ENCODE peak calls at places on chromosomes 12 and 14, in eight cellular contexts. Y is SW480; K is stimulated activated CD4-positive, alpha-beta T cell treated with anti-CD3 and anti-CD28 coated beads, TNF-alpha, amount 100 ng/mL, for 1 hour; O is GM10248; W is stimulated activated CD8-positive, alpha-beta memory T cell treated with anti-CD3 and anti-CD28 coated beads, Interleukin-2, amount 100 ng/mL, for 48 hours; B is endothelial cell; V is HS-27A; L is Daoy. U is an unnamed sample.

GRCh38 chr12:77163068-77163810 is 97.9 kb upstream of the E2F7 start:
- DNase-seq in V (no peak), Y (no peak), B (no peak), K (no peak), O (no peak), L (no peak), W (no peak), U (no peak)

GRCh38 chr14:22200977-22201605 is 387.9 kb downstream of the DAD1 start:
- DNase-seq in V (no peak), K (no peak), Y (peak), O (peak), B (no peak), L (peak), W (no peak), U (peak)

GRCh38 chr12:27253347-27253746 is 9.3 kb downstream of the STK38L start:
- DNase-seq in L (no peak), O (no peak), W (no peak), Y (no peak), B (no peak), V (no peak), K (no peak), U (no peak)

GRCh38 chr14:23175823-23176222 is 7.6 kb downstream of the SLC7A8 start:
- DNase-seq in V (no peak), W (no peak), B (no peak), O (no peak), Y (no peak), L (no peak), K (no peak), U (no peak)

GRCh38 chr14:102187044-102187443 is 47.3 kb downstream of the WDR20 start:
- DNase-seq in Y (peak), O (no peak), V (no peak), L (peak), K (no peak), W (no peak), B (no peak), U (no peak)

GRCh38 chr12:90090929-90091651 is 382.5 kb upstream of the ATP2B1 start:
- DNase-seq in B (no peak), K (no peak), V (peak), O (no peak), W (no peak), L (peak), Y (peak), U (no peak)

GRCh38 chr12:52063081-52063985 is 6.4 kb upstream of the ATG101 start:
- DNase-seq in V (no peak), L (no peak), O (no peak), K (no peak), B (no peak), Y (no peak), W (no peak), U (no peak)

GRCh38 chr14:32494566-32495434 is 165.7 kb downstream of the AKAP6 start:
- DNase-seq in W (no peak), L (no peak), O (no peak), V (no peak), B (no peak), Y (no peak), K (no peak), U (no peak)

GRCh38 chr14:75487155-75487671 is 35.1 kb upstream of the BATF start:
- DNase-seq in K (no peak), Y (peak), L (no peak), W (no peak), V (no peak), B (no peak), O (peak), U (no peak)

GRCh38 chr12:120841525-120841924 is 62.6 kb downstream of the SPPL3 start:
- DNase-seq in Y (no peak), W (no peak), O (no peak), L (no peak), V (no peak), K (no peak), B (no peak), U (no peak)

GRCh38 chr14:64713677-64714076 is 9.5 kb downstream of the PLEKHG3 start:
- DNase-seq in Y (no peak), W (no peak), L (no peak), K (no peak), O (no peak), B (no peak), V (no peak), U (no peak)

GRCh38 chr12:114780746-114781399 is 96.9 kb upstream of the TBX3 start:
- DNase-seq in O (no peak), V (no peak), B (no peak), Y (no peak), L (no peak), K (no peak), W (no peak), U (no peak)

GRCh38 chr12:51351913-51352532 is 5.5 kb upstream of the CELA1 start:
- DNase-seq in L (peak), W (no peak), O (no peak), B (peak), Y (no peak), K (peak), V (no peak), U (peak)

GRCh38 chr12:123404581-123404980 is 20.6 kb downstream of the KMT5A start:
- DNase-seq in W (no peak), O (no peak), B (no peak), Y (no peak), V (no peak), L (no peak), K (no peak), U (no peak)

GRCh38 chr12:26631846-26632245 is 201.1 kb downstream of the ITPR2 start:
- DNase-seq in Y (no peak), O (no peak), B (no peak), V (no peak), W (no peak), L (peak), K (no peak), U (no peak)

GRCh38 chr14:102481791-102482238 is 27.8 kb downstream of the ANKRD9 start:
- DNase-seq in B (no peak), V (no peak), W (no peak), O (no peak), L (peak), K (no peak), Y (peak), U (no peak)

GRCh38 chr12:74322792-74323191 is 214.8 kb upstream of the ATXN7L3B start:
- DNase-seq in O (no peak), B (no peak), Y (no peak), K (no peak), W (no peak), V (no peak), L (no peak), U (no peak)

GRCh38 chr14:76720382-76720813 is 40.9 kb upstream of the VASH1 start:
- DNase-seq in O (peak), Y (no peak), W (no peak), B (peak), L (peak), V (no peak), K (no peak), U (no peak)

GRCh38 chr12:3362751-3363150 is 128.3 kb upstream of the PRMT8 start:
- DNase-seq in O (no peak), V (no peak), K (no peak), L (peak), W (no peak), Y (no peak), B (no peak), U (no peak)